ENCODE peak calls at places on chromosomes 7 and 10, in nine cellular contexts. K is Peyer's patch, V is mucosa of descending colon, T is heart right ventricle, L is ovary, G is kidney epithelial cell, X is Caco-2, P is MM.1S, C is vagina. Z is an unnamed sample.

GRCh38 chr7:12583181-12583580 is 12.7 kb downstream of the SCIN start:
- DNase-seq in K (no peak), V (no peak), T (no peak), L (no peak), G (no peak), X (no peak), P (no peak), C (no peak), Z (no peak)

GRCh38 chr10:86932674-86933073 is 24.7 kb downstream of the MMRN2 start:
- DNase-seq in K (no peak), V (no peak), T (no peak), L (no peak), G (no peak), X (no peak), P (no peak), C (no peak), Z (no peak)

GRCh38 chr10:55519264-55519663 is 718.2 kb upstream of the PCDH15 start:
- DNase-seq in K (no peak), V (no peak), T (no peak), L (no peak), G (no peak), X (no peak), P (no peak), C (no peak), Z (no peak)

GRCh38 chr7:135260470-135260869 is 26.8 kb downstream of the STRA8 start:
- DNase-seq in K (no peak), V (no peak), T (no peak), L (no peak), G (no peak), X (no peak), P (no peak), C (no peak), Z (no peak)

GRCh38 chr7:30285067-30285530 is 702 bp downstream of the ZNRF2 start:
- DNase-seq in K (peak; percentile 80), V (peak; percentile 66), T (no peak), L (peak; percentile 68), G (no peak), X (peak; percentile 42), P (peak; percentile 54), C (no peak), Z (peak; percentile 67)

GRCh38 chr7:3073763-3074460 is 30.2 kb upstream of the CARD11 start:
- DNase-seq in K (no peak), V (no peak), T (no peak), L (no peak), G (no peak), X (no peak), P (no peak), C (no peak), Z (no peak)

GRCh38 chr7:85000973-85001372 is 185.9 kb downstream of the SEMA3D start:
- DNase-seq in K (no peak), V (no peak), T (no peak), L (no peak), G (no peak), X (no peak), P (no peak), C (no peak), Z (no peak)

GRCh38 chr10:649798-650690 is 39.4 kb downstream of the DIP2C start:
- DNase-seq in K (peak; percentile 84), V (peak; percentile 84), T (no peak), L (peak; percentile 64), G (peak; percentile 44), X (peak; percentile 89), P (no peak), C (no peak), Z (no peak)

GRCh38 chr10:17233534-17233933 is 5.5 kb downstream of the VIM start:
- DNase-seq in K (no peak), V (no peak), T (no peak), L (peak; percentile 40), G (no peak), X (no peak), P (no peak), C (no peak), Z (no peak)

GRCh38 chr10:17234541-17234940 is 6.5 kb downstream of the VIM start:
- DNase-seq in K (no peak), V (no peak), T (no peak), L (no peak), G (no peak), X (no peak), P (no peak), C (no peak), Z (no peak)

GRCh38 chr10:17236468-17236886 is 8.4 kb downstream of the VIM start:
- DNase-seq in K (no peak), V (no peak), T (no peak), L (no peak), G (no peak), X (no peak), P (no peak), C (no peak), Z (no peak)

GRCh38 chr10:17237163-17237562 is 9.1 kb downstream of the VIM start:
- DNase-seq in K (no peak), V (no peak), T (no peak), L (no peak), G (no peak), X (no peak), P (no peak), C (no peak), Z (no peak)

GRCh38 chr10:17235136-17235535 is 7.1 kb downstream of the VIM start:
- DNase-seq in K (no peak), V (no peak), T (no peak), L (no peak), G (no peak), X (no peak), P (no peak), C (no peak), Z (no peak)
- H3K4me3 ChIP-seq in K (no peak overlapping the region), V (no peak overlapping the region), T (peak overlapping the region; percentile 5), L (no peak overlapping the region), G (no peak overlapping the region), X (no peak overlapping the region), P (no peak overlapping the region), C (no peak overlapping the region), Z (no peak overlapping the region)

DNA sequence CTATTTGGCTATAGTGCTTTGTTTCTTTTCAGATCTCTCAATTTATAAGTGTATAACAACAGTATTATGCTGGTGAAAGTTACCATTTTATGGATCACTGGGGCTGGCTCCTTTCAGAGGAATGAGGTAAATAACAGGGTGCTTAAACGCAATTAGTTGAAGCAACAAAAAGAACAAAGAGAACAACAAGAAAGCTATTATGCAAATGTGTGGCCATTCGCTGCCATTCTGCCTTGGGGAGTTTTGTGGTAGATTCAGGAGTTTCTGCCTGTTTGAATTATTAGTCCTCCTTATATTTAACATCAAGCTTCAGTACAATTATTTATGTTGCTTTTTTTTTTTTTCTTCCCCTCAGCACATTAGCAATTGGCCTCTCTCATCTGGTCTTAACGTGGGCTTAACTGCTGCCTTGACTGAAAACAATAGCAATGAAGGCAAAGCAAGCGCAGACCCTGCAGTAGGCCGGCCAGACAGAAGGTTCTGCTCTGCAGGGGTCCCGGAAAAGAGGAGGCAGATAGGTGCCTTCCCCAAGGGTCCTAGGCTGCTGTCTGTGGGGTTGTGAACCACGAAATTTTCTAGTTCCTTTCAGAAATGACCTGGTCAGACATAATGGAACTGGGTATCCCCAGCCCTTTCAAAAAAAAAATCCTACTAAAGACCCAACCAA is 339.9 kb upstream of the PODXL start:
- DNase-seq in K (no peak), V (no peak), T (no peak), L (no peak), G (no peak), X (no peak), P (no peak), C (no peak), Z (no peak)
- TF ChIP-seq CTCF in K (no peak), V (no peak), T (no peak), L (no peak), G (no peak), X (no peak), P (no peak), C (no peak), Z (no peak)

DNA sequence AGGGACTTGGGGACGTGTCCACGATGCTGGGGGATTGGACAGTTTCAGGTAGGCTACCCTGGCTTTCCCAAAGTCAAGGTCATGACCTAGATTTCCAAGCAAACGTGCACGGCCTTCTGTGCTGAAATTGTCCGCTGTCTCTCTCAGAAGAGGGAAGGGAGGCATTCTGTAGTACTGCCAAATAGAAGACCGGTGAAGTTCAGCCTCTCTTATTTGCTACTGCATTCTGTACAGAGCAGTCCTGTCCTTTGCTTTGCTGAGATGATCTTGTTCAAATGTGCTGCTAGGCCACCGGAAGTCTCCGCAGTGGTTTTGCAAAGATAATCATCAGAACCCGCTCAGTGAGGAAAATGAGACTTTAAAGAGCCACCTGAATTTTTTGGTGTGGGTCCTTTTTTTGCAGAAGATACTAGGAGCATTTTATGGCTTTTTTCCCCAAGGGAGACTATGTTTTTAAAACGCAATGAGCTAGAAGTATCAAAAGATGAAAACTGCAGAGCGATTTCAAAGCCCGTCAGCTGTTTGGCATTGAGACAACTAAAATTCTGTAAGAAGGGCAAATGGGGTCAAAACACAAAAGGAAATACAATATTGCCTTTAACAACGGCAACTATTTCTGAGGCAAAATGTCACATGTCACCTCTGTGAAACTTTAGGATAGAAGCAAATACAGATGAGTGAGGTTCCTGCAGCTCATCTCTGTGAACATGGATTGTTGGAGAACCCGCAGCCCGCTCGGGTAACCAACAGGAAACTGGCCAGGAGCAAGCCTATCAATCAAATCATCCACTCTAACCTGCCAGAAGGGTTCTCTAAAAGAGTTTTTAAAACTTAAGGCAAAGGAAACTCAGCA is 1.3 kb upstream of the NMT2 start:
- DNase-seq in K (no peak), V (no peak), T (no peak), L (no peak), G (no peak), X (no peak), P (no peak), C (peak; percentile 91), Z (peak; percentile 41)
- H3K4me3 ChIP-seq in K (no peak overlapping the region), V (no peak overlapping the region), T (peak overlapping the region; percentile 10), L (no peak overlapping the region), G (no peak overlapping the region), X (no peak overlapping the region), P (no peak overlapping the region), C (peak overlapping the region; percentile 10), Z (no peak overlapping the region)

GRCh38 chr10:101781655-101781983 is 1.6 kb downstream of the NPM3 start:
- DNase-seq in K (no peak), V (no peak), T (no peak), L (no peak), G (no peak), X (no peak), P (no peak), C (no peak), Z (no peak)

GRCh38 chr10:101780818-101781654 is 2.2 kb downstream of the NPM3 start:
- DNase-seq in K (peak; percentile 78), V (peak; percentile 68), T (peak; percentile 53), L (peak; percentile 60), G (no peak), X (peak; percentile 62), P (peak; percentile 65), C (no peak), Z (peak; percentile 81)

GRCh38 chr10:101779544-101780186 is 3.6 kb downstream of the NPM3 start:
- DNase-seq in K (peak; percentile 90), V (peak; percentile 87), T (peak; percentile 86), L (peak; percentile 83), G (no peak), X (peak; percentile 36), P (peak; percentile 72), C (no peak), Z (peak; percentile 85)

GRCh38 chr10:101778781-101779543 is 3.0 kb upstream of the FGF8 start:
- DNase-seq in K (peak; percentile 77), V (peak; percentile 80), T (no peak), L (peak; percentile 42), G (no peak), X (peak; percentile 32), P (peak; percentile 63), C (no peak), Z (peak; percentile 72)

DNA sequence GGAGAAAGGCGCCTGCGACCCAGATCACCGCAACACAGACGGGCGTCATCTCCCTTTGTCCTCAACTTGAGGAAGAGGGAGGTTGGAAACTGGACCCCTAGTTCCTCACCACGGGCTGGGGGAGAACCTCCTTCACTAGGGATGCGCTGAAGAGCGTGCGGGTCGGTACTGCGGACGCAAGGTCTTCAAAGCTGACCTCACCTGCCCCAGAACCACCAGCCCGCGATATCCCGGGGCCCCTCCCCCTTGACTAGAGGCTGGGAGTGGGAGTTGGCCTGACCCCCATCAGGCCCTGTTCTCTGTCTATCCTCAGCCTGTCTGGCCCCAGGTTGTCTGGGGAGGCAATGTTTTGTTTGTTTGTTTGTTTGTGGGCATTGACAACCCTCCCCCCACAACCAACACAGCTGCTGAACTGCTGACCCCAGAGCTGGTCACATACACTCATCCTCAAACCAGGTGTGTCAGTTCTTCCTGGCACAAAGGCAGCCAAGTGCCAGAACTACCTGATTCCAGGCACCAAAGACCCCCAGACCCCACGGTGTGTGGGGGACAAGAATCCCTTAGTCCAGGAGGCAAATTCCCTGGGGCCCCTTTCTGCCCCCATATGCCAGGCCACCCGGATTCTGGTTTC is 2.9 kb downstream of the NPM3 start:
- DNase-seq in K (no peak), V (no peak), T (no peak), L (no peak), G (no peak), X (peak; percentile 31), P (no peak), C (no peak), Z (peak; percentile 25)
- TF ChIP-seq CTCF in K (no peak), V (no peak), T (no peak), L (no peak), G (no peak), X (no peak), P (no peak), C (peak; percentile 12), Z (no peak)

Z was measured in GM12865.